ENCODE peak calls at places on chromosome 15, in six cellular contexts. One of them, this sample, is unnamed.

GRCh38 chr15:36877796-36878744 is 222.3 kb downstream of the MEIS2 start:
- DNase-seq in A673: no peak
- DNase-seq in heart left ventricle: peak
- DNase-seq in brain microvascular endothelial cell: no peak
- DNase-seq in Peyer's patch: no peak
- DNase-seq in CD8-positive, alpha-beta memory T cell: no peak
- DNase-seq in this sample: no peak

GRCh38 chr15:47794266-47794914 is 77.1 kb downstream of the SEMA6D start:
- DNase-seq in A673: no peak
- DNase-seq in heart left ventricle: peak
- DNase-seq in brain microvascular endothelial cell: peak
- DNase-seq in Peyer's patch: no peak
- DNase-seq in CD8-positive, alpha-beta memory T cell: no peak
- DNase-seq in this sample: no peak

GRCh38 chr15:62561572-62561970 is 396.5 kb upstream of the C2CD4B start:
- DNase-seq in A673: no peak
- DNase-seq in heart left ventricle: no peak
- DNase-seq in brain microvascular endothelial cell: no peak
- DNase-seq in Peyer's patch: no peak
- DNase-seq in CD8-positive, alpha-beta memory T cell: no peak
- DNase-seq in this sample: no peak

GRCh38 chr15:52800852-52801747 is 11.0 kb upstream of the ONECUT1 start:
- DNase-seq in A673: no peak
- DNase-seq in heart left ventricle: no peak
- DNase-seq in brain microvascular endothelial cell: no peak
- DNase-seq in Peyer's patch: no peak
- DNase-seq in CD8-positive, alpha-beta memory T cell: no peak
- DNase-seq in this sample: no peak

GRCh38 chr15:49847937-49848823 is 227.3 kb downstream of the DTWD1 start:
- DNase-seq in A673: no peak
- DNase-seq in heart left ventricle: no peak
- DNase-seq in brain microvascular endothelial cell: peak
- DNase-seq in Peyer's patch: no peak
- DNase-seq in CD8-positive, alpha-beta memory T cell: no peak
- DNase-seq in this sample: peak

GRCh38 chr15:58985443-58985842 is 2.0 kb upstream of the RNF111 start:
- DNase-seq in A673: peak
- DNase-seq in heart left ventricle: peak
- DNase-seq in brain microvascular endothelial cell: no peak
- DNase-seq in Peyer's patch: no peak
- DNase-seq in CD8-positive, alpha-beta memory T cell: no peak
- DNase-seq in this sample: no peak

GRCh38 chr15:83011271-83012037 is at the start of gene C15orf40:
- DNase-seq in A673: peak
- DNase-seq in heart left ventricle: peak
- DNase-seq in brain microvascular endothelial cell: peak
- DNase-seq in Peyer's patch: peak
- DNase-seq in CD8-positive, alpha-beta memory T cell: peak
- DNase-seq in this sample: peak

GRCh38 chr15:35289029-35289617 is 204.0 kb upstream of the NANOGP8 start:
- DNase-seq in A673: peak
- DNase-seq in heart left ventricle: no peak
- DNase-seq in brain microvascular endothelial cell: peak
- DNase-seq in Peyer's patch: no peak
- DNase-seq in CD8-positive, alpha-beta memory T cell: no peak
- DNase-seq in this sample: peak

GRCh38 chr15:39629906-39630305 is 49.0 kb downstream of the THBS1 start:
- DNase-seq in A673: no peak
- DNase-seq in heart left ventricle: no peak
- DNase-seq in brain microvascular endothelial cell: no peak
- DNase-seq in Peyer's patch: no peak
- DNase-seq in CD8-positive, alpha-beta memory T cell: no peak
- DNase-seq in this sample: no peak

GRCh38 chr15:92681141-92681622 is 25.6 kb upstream of the FAM174B start:
- DNase-seq in A673: peak
- DNase-seq in heart left ventricle: no peak
- DNase-seq in brain microvascular endothelial cell: peak
- DNase-seq in Peyer's patch: no peak
- DNase-seq in CD8-positive, alpha-beta memory T cell: no peak
- DNase-seq in this sample: peak

GRCh38 chr15:49135893-49136292 is 19.5 kb downstream of the COPS2 start:
- DNase-seq in A673: no peak
- DNase-seq in heart left ventricle: no peak
- DNase-seq in brain microvascular endothelial cell: peak
- DNase-seq in Peyer's patch: no peak
- DNase-seq in CD8-positive, alpha-beta memory T cell: no peak
- DNase-seq in this sample: peak

GRCh38 chr15:39411102-39411989 is 169.5 kb upstream of the THBS1 start:
- DNase-seq in A673: no peak
- DNase-seq in heart left ventricle: no peak
- DNase-seq in brain microvascular endothelial cell: no peak
- DNase-seq in Peyer's patch: no peak
- DNase-seq in CD8-positive, alpha-beta memory T cell: no peak
- DNase-seq in this sample: no peak

GRCh38 chr15:81265256-81265943 is 58.5 kb downstream of the STARD5 start:
- DNase-seq in A673: no peak
- DNase-seq in heart left ventricle: no peak
- DNase-seq in brain microvascular endothelial cell: no peak
- DNase-seq in Peyer's patch: no peak
- DNase-seq in CD8-positive, alpha-beta memory T cell: no peak
- DNase-seq in this sample: no peak

GRCh38 chr15:95919460-95919859 is 411.0 kb upstream of the NR2F2 start:
- DNase-seq in A673: no peak
- DNase-seq in heart left ventricle: no peak
- DNase-seq in brain microvascular endothelial cell: no peak
- DNase-seq in Peyer's patch: no peak
- DNase-seq in CD8-positive, alpha-beta memory T cell: no peak
- DNase-seq in this sample: no peak

GRCh38 chr15:57654136-57654845 is 52.2 kb upstream of the POLR2M start:
- DNase-seq in A673: no peak
- DNase-seq in heart left ventricle: no peak
- DNase-seq in brain microvascular endothelial cell: no peak
- DNase-seq in Peyer's patch: no peak
- DNase-seq in CD8-positive, alpha-beta memory T cell: no peak
- DNase-seq in this sample: peak

GRCh38 chr15:39310633-39311032 is 270.2 kb upstream of the THBS1 start:
- DNase-seq in A673: no peak
- DNase-seq in heart left ventricle: no peak
- DNase-seq in brain microvascular endothelial cell: no peak
- DNase-seq in Peyer's patch: no peak
- DNase-seq in CD8-positive, alpha-beta memory T cell: no peak
- DNase-seq in this sample: no peak

GRCh38 chr15:92853222-92853621 is 46.9 kb upstream of the CHD2 start:
- DNase-seq in A673: peak
- DNase-seq in heart left ventricle: no peak
- DNase-seq in brain microvascular endothelial cell: no peak
- DNase-seq in Peyer's patch: no peak
- DNase-seq in CD8-positive, alpha-beta memory T cell: no peak
- DNase-seq in this sample: no peak

GRCh38 chr15:67030036-67030762 is 35.2 kb upstream of the SMAD3 start:
- DNase-seq in A673: no peak
- DNase-seq in heart left ventricle: no peak
- DNase-seq in brain microvascular endothelial cell: no peak
- DNase-seq in Peyer's patch: no peak
- DNase-seq in CD8-positive, alpha-beta memory T cell: no peak
- DNase-seq in this sample: no peak

GRCh38 chr15:62444104-62445027 is 279.3 kb upstream of the C2CD4B start:
- DNase-seq in A673: peak
- DNase-seq in heart left ventricle: no peak
- DNase-seq in brain microvascular endothelial cell: peak
- DNase-seq in Peyer's patch: no peak
- DNase-seq in CD8-positive, alpha-beta memory T cell: no peak
- DNase-seq in this sample: peak

GRCh38 chr15:27059610-27060202 is 88.7 kb downstream of the GABRG3 start:
- DNase-seq in A673: peak
- DNase-seq in heart left ventricle: no peak
- DNase-seq in brain microvascular endothelial cell: peak
- DNase-seq in Peyer's patch: no peak
- DNase-seq in CD8-positive, alpha-beta memory T cell: no peak
- DNase-seq in this sample: no peak

GRCh38 chr15:55457401-55458022 is 49.2 kb downstream of the PIERCE2 start:
- DNase-seq in A673: no peak
- DNase-seq in heart left ventricle: no peak
- DNase-seq in brain microvascular endothelial cell: no peak
- DNase-seq in Peyer's patch: no peak
- DNase-seq in CD8-positive, alpha-beta memory T cell: no peak
- DNase-seq in this sample: no peak

GRCh38 chr15:75349851-75350588 is 3.2 kb downstream of the NEIL1 start:
- DNase-seq in A673: no peak
- DNase-seq in heart left ventricle: peak
- DNase-seq in brain microvascular endothelial cell: no peak
- DNase-seq in Peyer's patch: peak
- DNase-seq in CD8-positive, alpha-beta memory T cell: peak
- DNase-seq in this sample: no peak

GRCh38 chr15:63244399-63244798 is 33.0 kb upstream of the APH1B start:
- DNase-seq in A673: peak
- DNase-seq in heart left ventricle: no peak
- DNase-seq in brain microvascular endothelial cell: no peak
- DNase-seq in Peyer's patch: no peak
- DNase-seq in CD8-positive, alpha-beta memory T cell: no peak
- DNase-seq in this sample: no peak

GRCh38 chr15:76056931-76057330 is 2.9 kb upstream of the TMEM266 start:
- DNase-seq in A673: no peak
- DNase-seq in heart left ventricle: no peak
- DNase-seq in brain microvascular endothelial cell: no peak
- DNase-seq in Peyer's patch: no peak
- DNase-seq in CD8-positive, alpha-beta memory T cell: no peak
- DNase-seq in this sample: no peak

GRCh38 chr15:71449363-71449762 is 334.1 kb downstream of the THSD4 start:
- DNase-seq in A673: no peak
- DNase-seq in heart left ventricle: no peak
- DNase-seq in brain microvascular endothelial cell: no peak
- DNase-seq in Peyer's patch: no peak
- DNase-seq in CD8-positive, alpha-beta memory T cell: no peak
- DNase-seq in this sample: no peak
- H3K27ac ChIP-seq in A673: no peak
- H3K27ac ChIP-seq in heart left ventricle: peak
- H3K27ac ChIP-seq in brain microvascular endothelial cell: no peak
- H3K27ac ChIP-seq in Peyer's patch: no peak
- H3K27ac ChIP-seq in CD8-positive, alpha-beta memory T cell: no peak
- H3K27ac ChIP-seq in this sample: no peak

GRCh38 chr15:40963201-40963600 is 9.9 kb downstream of the CHAC1 start:
- DNase-seq in A673: no peak
- DNase-seq in heart left ventricle: peak
- DNase-seq in brain microvascular endothelial cell: no peak
- DNase-seq in Peyer's patch: no peak
- DNase-seq in CD8-positive, alpha-beta memory T cell: no peak
- DNase-seq in this sample: no peak

GRCh38 chr15:40960151-40960885 is 7.0 kb downstream of the CHAC1 start:
- DNase-seq in A673: no peak
- DNase-seq in heart left ventricle: peak
- DNase-seq in brain microvascular endothelial cell: no peak
- DNase-seq in Peyer's patch: no peak
- DNase-seq in CD8-positive, alpha-beta memory T cell: no peak
- DNase-seq in this sample: no peak

GRCh38 chr15:40959331-40960141 is 6.3 kb downstream of the CHAC1 start:
- DNase-seq in A673: no peak
- DNase-seq in heart left ventricle: peak
- DNase-seq in brain microvascular endothelial cell: no peak
- DNase-seq in Peyer's patch: peak
- DNase-seq in CD8-positive, alpha-beta memory T cell: no peak
- DNase-seq in this sample: no peak

GRCh38 chr15:40958723-40959122 is 5.5 kb downstream of the CHAC1 start:
- DNase-seq in A673: no peak
- DNase-seq in heart left ventricle: peak
- DNase-seq in brain microvascular endothelial cell: no peak
- DNase-seq in Peyer's patch: peak
- DNase-seq in CD8-positive, alpha-beta memory T cell: no peak
- DNase-seq in this sample: no peak

GRCh38 chr15:40960926-40961325 is 7.7 kb downstream of the CHAC1 start:
- DNase-seq in A673: no peak
- DNase-seq in heart left ventricle: peak
- DNase-seq in brain microvascular endothelial cell: no peak
- DNase-seq in Peyer's patch: peak
- DNase-seq in CD8-positive, alpha-beta memory T cell: no peak
- DNase-seq in this sample: no peak
- H3K27ac ChIP-seq in A673: no peak
- H3K27ac ChIP-seq in heart left ventricle: no peak
- H3K27ac ChIP-seq in brain microvascular endothelial cell: no peak
- H3K27ac ChIP-seq in Peyer's patch: no peak
- H3K27ac ChIP-seq in CD8-positive, alpha-beta memory T cell: no peak
- H3K27ac ChIP-seq in this sample: no peak

GRCh38 chr15:90165157-90165556 is 36.0 kb upstream of the SEMA4B start:
- DNase-seq in A673: no peak
- DNase-seq in heart left ventricle: no peak
- DNase-seq in brain microvascular endothelial cell: no peak
- DNase-seq in Peyer's patch: no peak
- DNase-seq in CD8-positive, alpha-beta memory T cell: no peak
- DNase-seq in this sample: no peak

GRCh38 chr15:90162956-90163355 is 38.2 kb upstream of the SEMA4B start:
- DNase-seq in A673: no peak
- DNase-seq in heart left ventricle: no peak
- DNase-seq in brain microvascular endothelial cell: no peak
- DNase-seq in Peyer's patch: no peak
- DNase-seq in CD8-positive, alpha-beta memory T cell: no peak
- DNase-seq in this sample: no peak

GRCh38 chr15:90161946-90162345 is 39.2 kb upstream of the SEMA4B start:
- DNase-seq in A673: no peak
- DNase-seq in heart left ventricle: no peak
- DNase-seq in brain microvascular endothelial cell: no peak
- DNase-seq in Peyer's patch: no peak
- DNase-seq in CD8-positive, alpha-beta memory T cell: no peak
- DNase-seq in this sample: no peak

GRCh38 chr15:90159213-90159612 is 41.9 kb upstream of the SEMA4B start:
- DNase-seq in A673: no peak
- DNase-seq in heart left ventricle: no peak
- DNase-seq in brain microvascular endothelial cell: no peak
- DNase-seq in Peyer's patch: no peak
- DNase-seq in CD8-positive, alpha-beta memory T cell: no peak
- DNase-seq in this sample: no peak

GRCh38 chr15:90160781-90161727 is 40.1 kb upstream of the SEMA4B start:
- DNase-seq in A673: no peak
- DNase-seq in heart left ventricle: no peak
- DNase-seq in brain microvascular endothelial cell: no peak
- DNase-seq in Peyer's patch: peak
- DNase-seq in CD8-positive, alpha-beta memory T cell: no peak
- DNase-seq in this sample: no peak
- H3K27ac ChIP-seq in A673: no peak
- H3K27ac ChIP-seq in heart left ventricle: no peak
- H3K27ac ChIP-seq in brain microvascular endothelial cell: no peak
- H3K27ac ChIP-seq in Peyer's patch: peak
- H3K27ac ChIP-seq in CD8-positive, alpha-beta memory T cell: peak
- H3K27ac ChIP-seq in this sample: no peak

DNA sequence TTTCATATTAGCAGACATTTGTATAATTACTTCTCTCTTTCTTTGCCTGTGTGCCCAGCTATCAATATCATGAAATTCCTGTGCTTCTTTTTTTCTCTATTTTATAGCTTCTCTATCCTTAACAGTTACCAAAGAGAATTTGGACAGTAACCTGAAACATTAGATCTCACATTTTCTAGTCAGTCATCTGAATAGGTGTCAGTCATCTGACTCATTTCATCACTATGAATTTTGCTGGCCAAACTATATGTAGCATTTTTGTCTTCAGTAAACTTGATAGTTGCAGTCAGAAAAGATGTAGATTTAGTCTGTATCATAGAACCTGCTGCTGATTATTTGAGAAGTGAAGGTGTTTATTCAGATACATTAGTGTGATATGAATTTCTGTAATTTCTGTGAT is 52.6 kb downstream of the HMG20A start:
- DNase-seq in A673: no peak
- DNase-seq in heart left ventricle: no peak
- DNase-seq in brain microvascular endothelial cell: no peak
- DNase-seq in Peyer's patch: no peak
- DNase-seq in CD8-positive, alpha-beta memory T cell: no peak
- DNase-seq in this sample: no peak
- H3K27ac ChIP-seq in A673: peak
- H3K27ac ChIP-seq in heart left ventricle: no peak
- H3K27ac ChIP-seq in brain microvascular endothelial cell: no peak
- H3K27ac ChIP-seq in Peyer's patch: no peak
- H3K27ac ChIP-seq in CD8-positive, alpha-beta memory T cell: no peak
- H3K27ac ChIP-seq in this sample: no peak

GRCh38 chr15:99628374-99629001 is 62.7 kb downstream of the MEF2A start:
- DNase-seq in A673: no peak
- DNase-seq in heart left ventricle: no peak
- DNase-seq in brain microvascular endothelial cell: no peak
- DNase-seq in Peyer's patch: no peak
- DNase-seq in CD8-positive, alpha-beta memory T cell: no peak
- DNase-seq in this sample: no peak
- H3K27ac ChIP-seq in A673: no peak
- H3K27ac ChIP-seq in heart left ventricle: peak
- H3K27ac ChIP-seq in brain microvascular endothelial cell: no peak
- H3K27ac ChIP-seq in Peyer's patch: no peak
- H3K27ac ChIP-seq in CD8-positive, alpha-beta memory T cell: no peak
- H3K27ac ChIP-seq in this sample: no peak

This sample was measured in AG04450.